ENCODE peak calls at places on chromosomes 3 and 15, in five cellular contexts. M is upper lobe of right lung, R is caudate nucleus, T is NCI-H1092 treated with DMSO at 0.1 percent for 48 hours, Y is EH. N is an unnamed sample.

GRCh38 chr3:194267744-194268658 is 83.1 kb downstream of the CPN2 start:
- DNase-seq in M (no peak), R (no peak), T (no peak), Y (no peak), N (no peak)

GRCh38 chr3:70716832-70717231 is 404.4 kb upstream of the MDFIC2 start:
- DNase-seq in M (no peak), R (no peak), T (no peak), Y (peak), N (no peak)

GRCh38 chr15:62559049-62559733 is 394.1 kb upstream of the C2CD4B start:
- DNase-seq in M (no peak), R (no peak), T (no peak), Y (peak), N (no peak)

GRCh38 chr3:63324621-63325020 is 46.5 kb downstream of the SYNPR start:
- DNase-seq in M (no peak), R (no peak), T (no peak), Y (no peak), N (peak)

GRCh38 chr3:77139665-77140064 is 99.8 kb downstream of the ROBO2 start:
- DNase-seq in M (no peak), R (no peak), T (no peak), Y (no peak), N (no peak)

GRCh38 chr3:68447885-68448284 is 484.5 kb downstream of the TAFA4 start:
- DNase-seq in M (no peak), R (no peak), T (no peak), Y (no peak), N (no peak)

GRCh38 chr15:29854413-29854812 is 32.1 kb upstream of the TJP1 start:
- DNase-seq in M (no peak), R (no peak), T (no peak), Y (peak), N (no peak)

GRCh38 chr3:194340757-194341400 is 10.2 kb downstream of the CPN2 start:
- DNase-seq in M (no peak), R (no peak), T (no peak), Y (no peak), N (no peak)

GRCh38 chr3:168094877-168095610 is 680 bp downstream of the GOLIM4 start:
- DNase-seq in M (peak), R (peak), T (peak), Y (peak), N (peak)

GRCh38 chr3:48502728-48503168 is 1.2 kb downstream of the SHISA5 start:
- DNase-seq in M (no peak), R (no peak), T (no peak), Y (peak), N (no peak)

GRCh38 chr3:137509354-137510045 is 254.6 kb upstream of the SOX14 start:
- DNase-seq in M (no peak), R (no peak), T (peak), Y (no peak), N (no peak)

GRCh38 chr3:127671523-127672428 is 976 bp upstream of the ABTB1 start:
- DNase-seq in M (peak), R (no peak), T (no peak), Y (peak), N (no peak)

GRCh38 chr15:45640610-45641009 is 5.8 kb downstream of the SQOR start:
- DNase-seq in M (no peak), R (no peak), T (no peak), Y (peak), N (no peak)

GRCh38 chr3:183629546-183630301 is 5.7 kb upstream of the KLHL24 start:
- DNase-seq in M (no peak), R (no peak), T (peak), Y (no peak), N (no peak)

GRCh38 chr3:14889188-14889587 is 58.2 kb upstream of the NR2C2 start:
- DNase-seq in M (no peak), R (no peak), T (no peak), Y (no peak), N (no peak)

GRCh38 chr15:45849136-45849535 is 214.3 kb downstream of the SQOR start:
- DNase-seq in M (no peak), R (no peak), T (no peak), Y (no peak), N (no peak)

GRCh38 chr3:126112531-126113237 is 28.8 kb upstream of the SLC41A3 start:
- DNase-seq in M (no peak), R (no peak), T (no peak), Y (no peak), N (no peak)

GRCh38 chr3:166100710-166101109 is 263.5 kb upstream of the BCHE start:
- DNase-seq in M (no peak), R (no peak), T (no peak), Y (no peak), N (no peak)